ENCODE peak calls at places on chromosomes 3 and 15, in five cellular contexts. U is ovary, Z is lung, X is esophagus muscularis mucosa, R is substantia nigra. F is an unnamed sample.

GRCh38 chr3:109195812-109196211 is 59.3 kb downstream of the C3orf85 start:
- DNase-seq in U (no peak), Z (no peak), X (no peak), R (no peak), F (no peak)

GRCh38 chr15:26572606-26573350 is 200.1 kb downstream of the GABRB3 start:
- DNase-seq in U (no peak), Z (no peak), X (peak), R (no peak), F (no peak)

GRCh38 chr3:41808618-41809017 is 153.3 kb downstream of the ULK4 start:
- DNase-seq in U (no peak), Z (no peak), X (no peak), R (no peak), F (no peak)

GRCh38 chr3:115232167-115232566 is 85.1 kb upstream of the ZBTB20 start:
- DNase-seq in U (no peak), Z (no peak), X (no peak), R (no peak), F (no peak)

GRCh38 chr3:195181781-195182469 is 89.0 kb downstream of the XXYLT1 start:
- DNase-seq in U (no peak), Z (no peak), X (no peak), R (no peak), F (no peak)

GRCh38 chr3:80384811-80385210 is 617.0 kb upstream of the ROBO1 start:
- DNase-seq in U (no peak), Z (no peak), X (no peak), R (no peak), F (no peak)

GRCh38 chr15:59997070-59997701 is 6.9 kb upstream of the FOXB1 start:
- DNase-seq in U (no peak), Z (no peak), X (no peak), R (no peak), F (no peak)

GRCh38 chr15:31327674-31328424 is 1.2 kb downstream of the KLF13 start:
- DNase-seq in U (peak), Z (peak), X (no peak), R (peak), F (no peak)

GRCh38 chr15:75054172-75054897 is 30.9 kb downstream of the PPCDC start:
- DNase-seq in U (no peak), Z (no peak), X (no peak), R (no peak), F (no peak)

GRCh38 chr15:65954289-65954741 is 85.0 kb downstream of the RAB11A start:
- DNase-seq in U (no peak), Z (no peak), X (no peak), R (no peak), F (no peak)

GRCh38 chr3:35187908-35188307 is 451.4 kb upstream of the ARPP21 start:
- DNase-seq in U (no peak), Z (no peak), X (no peak), R (no peak), F (no peak)

GRCh38 chr3:171206283-171206682 is 179.8 kb upstream of the SLC2A2 start:
- DNase-seq in U (no peak), Z (no peak), X (no peak), R (no peak), F (no peak)

GRCh38 chr3:1677576-1678164 is 421.0 kb upstream of the CNTN4 start:
- DNase-seq in U (no peak), Z (no peak), X (no peak), R (no peak), F (no peak)

GRCh38 chr3:185332026-185332735 is 30.8 kb upstream of the MAP3K13 start:
- DNase-seq in U (no peak), Z (no peak), X (no peak), R (no peak), F (no peak)

GRCh38 chr3:148953094-148953493 is 38.2 kb upstream of the GYG1 start:
- DNase-seq in U (no peak), Z (no peak), X (no peak), R (no peak), F (no peak)

GRCh38 chr3:195583831-195584542 is at the start of gene APOD:
- DNase-seq in U (peak), Z (peak), X (no peak), R (peak), F (peak)

GRCh38 chr15:31136016-31136415 is 34.5 kb upstream of the TRPM1 start:
- DNase-seq in U (no peak), Z (no peak), X (peak), R (no peak), F (no peak)

GRCh38 chr3:154085799-154086198 is 35.4 kb upstream of the ARHGEF26 start:
- DNase-seq in U (no peak), Z (no peak), X (no peak), R (no peak), F (no peak)

GRCh38 chr15:62464705-62465104 is 299.6 kb upstream of the C2CD4B start:
- DNase-seq in U (no peak), Z (no peak), X (no peak), R (no peak), F (no peak)

GRCh38 chr3:123419850-123420292 is 29.0 kb downstream of the ADCY5 start:
- DNase-seq in U (peak), Z (no peak), X (no peak), R (peak), F (no peak)

GRCh38 chr3:179526482-179526881 is 36.2 kb upstream of the ACTL6A start:
- DNase-seq in U (no peak), Z (no peak), X (no peak), R (no peak), F (no peak)

GRCh38 chr3:192215-192929 is 4.2 kb upstream of the CHL1 start:
- DNase-seq in U (no peak), Z (no peak), X (no peak), R (no peak), F (no peak)

GRCh38 chr3:195756935-195757302 is 36.1 kb downstream of the MUC20 start:
- DNase-seq in U (no peak), Z (no peak), X (no peak), R (no peak), F (no peak)

GRCh38 chr3:33231755-33232465 is 13.3 kb upstream of the SUSD5 start:
- DNase-seq in U (no peak), Z (no peak), X (no peak), R (no peak), F (no peak)

GRCh38 chr15:63506537-63507035 is 2.2 kb downstream of the USP3 start:
- DNase-seq in U (no peak), Z (no peak), X (no peak), R (no peak), F (no peak)

GRCh38 chr3:132062535-132062934 is 27.7 kb upstream of the CPNE4 start:
- DNase-seq in U (no peak), Z (no peak), X (no peak), R (no peak), F (no peak)

GRCh38 chr15:90141646-90142045 is 39.4 kb upstream of the IDH2 start:
- DNase-seq in U (no peak), Z (no peak), X (no peak), R (no peak), F (no peak)

GRCh38 chr3:38084019-38084968 is 45.3 kb downstream of the DLEC1 start:
- DNase-seq in U (no peak), Z (no peak), X (no peak), R (no peak), F (no peak)

GRCh38 chr3:140180603-140181002 is 245.6 kb downstream of the CLSTN2 start:
- DNase-seq in U (no peak), Z (no peak), X (no peak), R (no peak), F (no peak)

DNA sequence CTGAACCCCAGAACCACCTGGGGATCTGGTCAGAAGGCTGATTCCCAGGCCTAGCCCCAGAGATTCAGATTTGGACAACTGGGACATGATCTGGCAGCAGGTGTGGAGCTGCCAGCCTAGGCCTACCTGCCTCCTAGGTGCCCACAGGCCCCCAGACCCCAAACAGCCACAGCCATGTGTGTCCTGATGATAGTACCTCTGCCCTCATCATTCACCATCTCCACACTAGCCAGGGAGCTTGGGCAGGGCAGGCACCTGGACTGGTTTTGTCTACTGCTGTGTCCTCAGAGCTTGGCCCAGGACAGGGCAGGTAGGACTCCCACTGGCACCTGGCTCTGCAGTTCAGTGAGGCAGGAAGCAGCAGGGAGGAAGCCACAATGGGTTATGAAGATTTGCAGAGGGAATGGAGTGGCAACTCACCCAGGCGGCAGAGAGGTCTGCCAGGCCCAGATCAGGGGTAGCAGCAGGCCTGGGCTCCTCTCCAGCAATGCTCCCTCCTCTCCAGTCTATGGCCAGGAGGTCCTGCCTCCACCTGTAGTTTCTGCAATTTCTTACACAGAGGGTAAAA is 34.8 kb downstream of the HMCES start:
- DNase-seq in U (peak), Z (no peak), X (no peak), R (no peak), F (no peak)
- H3K27ac ChIP-seq in U (no peak), Z (no peak), X (peak), R (no peak), F (peak)

DNA sequence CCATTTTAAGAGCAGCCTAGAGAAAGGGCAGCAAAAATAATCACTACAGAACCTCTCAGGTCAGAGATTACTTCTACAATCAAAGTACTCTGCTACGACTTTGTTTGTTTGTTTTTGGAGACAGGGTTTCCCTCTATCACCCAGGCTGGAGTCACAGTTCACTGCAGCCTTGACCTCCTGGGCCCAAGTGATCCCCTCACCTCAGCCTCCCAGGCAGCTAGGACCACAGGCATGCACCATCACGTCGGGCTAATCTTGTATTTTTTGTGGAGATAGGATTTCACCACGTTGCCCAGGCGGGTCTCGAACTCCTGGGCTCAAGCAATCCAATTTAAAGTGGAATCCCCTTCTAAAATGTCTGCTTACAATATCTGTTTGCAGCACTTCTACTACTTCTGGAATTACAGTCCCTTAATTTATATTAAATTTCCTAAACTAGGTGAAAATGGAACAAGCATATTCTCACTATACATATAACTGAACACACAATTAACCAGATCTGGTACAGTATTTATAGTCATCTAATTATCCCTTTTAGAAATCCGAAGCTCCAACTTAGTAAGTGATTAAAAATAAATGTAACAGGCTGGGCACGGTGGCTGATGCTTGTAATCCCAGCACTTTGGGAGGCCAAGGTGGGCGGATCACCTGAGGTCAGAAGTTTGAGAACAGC is 4.4 kb downstream of the UACA start:
- DNase-seq in U (no peak), Z (no peak), X (no peak), R (no peak), F (no peak)
- H3K27ac ChIP-seq in U (no peak), Z (no peak), X (no peak), R (no peak), F (peak)

GRCh38 chr15:101024709-101025108 is 105.6 kb downstream of the LRRK1 start:
- DNase-seq in U (peak), Z (peak), X (peak), R (no peak), F (no peak)

GRCh38 chr15:101022876-101023275 is 103.7 kb downstream of the LRRK1 start:
- DNase-seq in U (no peak), Z (peak), X (peak), R (no peak), F (no peak)

GRCh38 chr15:101022306-101022705 is 103.1 kb downstream of the LRRK1 start:
- DNase-seq in U (no peak), Z (peak), X (peak), R (no peak), F (no peak)

GRCh38 chr15:101024111-101024695 is 105.0 kb downstream of the LRRK1 start:
- DNase-seq in U (peak), Z (peak), X (peak), R (peak), F (peak)

DNA sequence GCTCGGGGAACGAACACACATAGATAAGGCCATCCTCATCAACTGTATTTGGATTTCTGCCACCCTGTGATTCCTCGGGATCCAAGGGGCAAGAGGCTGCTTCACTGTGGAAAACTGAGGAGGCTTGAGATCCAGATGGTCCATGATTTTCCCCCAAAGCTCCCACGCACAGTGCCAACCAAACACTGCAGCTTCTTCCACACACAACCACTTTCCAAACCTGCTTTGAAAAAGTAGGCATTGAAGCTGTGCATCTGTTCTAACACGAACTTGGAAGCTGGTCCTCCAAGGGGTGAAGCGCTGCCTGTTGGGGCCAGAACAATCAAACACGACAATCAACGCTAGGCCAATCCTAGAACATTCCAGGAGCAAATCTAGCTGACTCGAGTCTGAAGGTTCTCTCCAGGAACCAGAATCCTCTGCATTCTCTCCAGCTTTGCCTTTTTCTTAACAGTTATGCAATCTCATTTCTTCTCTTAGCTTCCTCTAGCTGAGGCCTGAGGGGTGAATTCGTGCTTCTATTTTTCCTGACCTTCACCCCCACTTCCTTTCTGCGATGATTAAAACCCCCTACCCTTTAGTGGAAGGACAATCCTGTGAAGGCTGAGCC is 104.4 kb downstream of the LRRK1 start:
- DNase-seq in U (no peak), Z (peak), X (peak), R (no peak), F (no peak)
- H3K27ac ChIP-seq in U (peak), Z (peak), X (peak), R (no peak), F (peak)

DNA sequence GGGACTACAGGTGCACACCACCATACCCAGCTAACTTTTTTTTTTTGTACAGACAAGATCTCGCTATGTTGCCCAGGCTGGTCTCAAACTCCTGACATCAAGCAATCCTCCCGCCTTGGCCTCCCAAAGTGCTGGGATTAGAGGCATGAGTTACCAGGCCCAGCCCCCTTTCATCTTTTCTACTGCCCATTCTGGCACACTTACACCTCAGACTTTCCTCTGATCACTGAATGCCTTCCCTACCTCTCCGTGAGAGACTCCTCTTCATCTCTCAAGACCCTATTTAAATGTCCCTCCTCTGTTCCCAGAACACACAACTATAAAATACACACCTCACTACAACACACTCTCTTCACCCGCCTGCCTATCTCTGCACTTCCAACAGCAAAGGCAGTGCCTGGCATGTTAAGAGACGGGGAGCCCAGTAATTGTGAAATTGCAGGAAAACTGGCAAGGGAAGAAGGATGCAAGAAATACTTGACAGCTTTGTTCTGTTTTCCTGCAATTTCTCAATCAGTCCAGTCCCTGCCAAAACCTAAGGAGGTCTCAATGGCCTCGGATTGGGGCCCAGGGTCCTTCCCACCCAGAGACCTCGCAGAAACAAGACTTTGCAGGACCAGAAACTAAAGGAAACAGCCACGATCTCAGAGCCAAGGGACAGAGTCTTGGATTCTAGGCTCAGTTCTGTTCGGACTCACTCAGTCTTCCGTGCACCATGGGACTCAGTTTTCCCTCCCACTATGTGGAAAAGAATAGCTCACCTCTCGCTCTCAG is 869 bp downstream of the RRP9 start:
- DNase-seq in U (no peak), Z (no peak), X (no peak), R (no peak), F (no peak)
- H3K27ac ChIP-seq in U (peak), Z (no peak), X (peak), R (peak), F (peak)

GRCh38 chr3:168877899-168878298 is 782.2 kb upstream of the GOLIM4 start:
- DNase-seq in U (no peak), Z (no peak), X (no peak), R (no peak), F (no peak)
- H3K27ac ChIP-seq in U (no peak), Z (no peak), X (no peak), R (no peak), F (no peak)

GRCh38 chr15:96878129-96878528 is 547.6 kb downstream of the NR2F2 start:
- DNase-seq in U (no peak), Z (no peak), X (no peak), R (no peak), F (no peak)
- H3K27ac ChIP-seq in U (no peak), Z (no peak), X (no peak), R (no peak), F (no peak)

F was measured in tibial nerve.